ENCODE peak calls at places on chromosomes 1 and 21, in nine cellular contexts. One of them, this sample, is unnamed.

GRCh38 chr1:185360714-185361113 is 43.7 kb upstream of the IVNS1ABP start:
- DNase-seq in A673: no peak
- DNase-seq in sigmoid colon: no peak
- DNase-seq in foreskin fibroblast: peak
- DNase-seq in AG10803: peak
- DNase-seq in glutamatergic neuron: no peak
- DNase-seq in dorsolateral prefrontal cortex: no peak
- DNase-seq in Calu3: no peak
- DNase-seq in B cell: no peak
- DNase-seq in this sample: no peak

GRCh38 chr1:5286244-5286643 is 631.8 kb downstream of the AJAP1 start:
- DNase-seq in A673: peak
- DNase-seq in sigmoid colon: no peak
- DNase-seq in foreskin fibroblast: no peak
- DNase-seq in AG10803: no peak
- DNase-seq in glutamatergic neuron: no peak
- DNase-seq in dorsolateral prefrontal cortex: no peak
- DNase-seq in Calu3: no peak
- DNase-seq in B cell: no peak
- DNase-seq in this sample: no peak

GRCh38 chr1:93958351-93959101 is 49.3 kb upstream of the GCLM start:
- DNase-seq in A673: no peak
- DNase-seq in sigmoid colon: no peak
- DNase-seq in foreskin fibroblast: no peak
- DNase-seq in AG10803: no peak
- DNase-seq in glutamatergic neuron: no peak
- DNase-seq in dorsolateral prefrontal cortex: no peak
- DNase-seq in Calu3: no peak
- DNase-seq in B cell: no peak
- DNase-seq in this sample: no peak

GRCh38 chr1:67339623-67340343 is 32.1 kb downstream of the IL12RB2 start:
- DNase-seq in A673: no peak
- DNase-seq in sigmoid colon: no peak
- DNase-seq in foreskin fibroblast: peak
- DNase-seq in AG10803: peak
- DNase-seq in glutamatergic neuron: no peak
- DNase-seq in dorsolateral prefrontal cortex: no peak
- DNase-seq in Calu3: no peak
- DNase-seq in B cell: no peak
- DNase-seq in this sample: no peak

GRCh38 chr1:240758296-240758695 is 146.3 kb upstream of the GREM2 start:
- DNase-seq in A673: no peak
- DNase-seq in sigmoid colon: no peak
- DNase-seq in foreskin fibroblast: no peak
- DNase-seq in AG10803: no peak
- DNase-seq in glutamatergic neuron: no peak
- DNase-seq in dorsolateral prefrontal cortex: no peak
- DNase-seq in Calu3: no peak
- DNase-seq in B cell: no peak
- DNase-seq in this sample: no peak

GRCh38 chr1:236089046-236089773 is 24.3 kb upstream of the NID1 start:
- DNase-seq in A673: no peak
- DNase-seq in sigmoid colon: no peak
- DNase-seq in foreskin fibroblast: peak
- DNase-seq in AG10803: no peak
- DNase-seq in glutamatergic neuron: no peak
- DNase-seq in dorsolateral prefrontal cortex: no peak
- DNase-seq in Calu3: no peak
- DNase-seq in B cell: no peak
- DNase-seq in this sample: no peak

GRCh38 chr1:68464891-68465290 is 15.1 kb upstream of the RPE65 start:
- DNase-seq in A673: peak
- DNase-seq in sigmoid colon: no peak
- DNase-seq in foreskin fibroblast: no peak
- DNase-seq in AG10803: no peak
- DNase-seq in glutamatergic neuron: no peak
- DNase-seq in dorsolateral prefrontal cortex: no peak
- DNase-seq in Calu3: no peak
- DNase-seq in B cell: no peak
- DNase-seq in this sample: no peak

GRCh38 chr1:173870252-173871075 is 2.3 kb downstream of the ZBTB37 start:
- DNase-seq in A673: no peak
- DNase-seq in sigmoid colon: no peak
- DNase-seq in foreskin fibroblast: no peak
- DNase-seq in AG10803: no peak
- DNase-seq in glutamatergic neuron: no peak
- DNase-seq in dorsolateral prefrontal cortex: peak
- DNase-seq in Calu3: no peak
- DNase-seq in B cell: no peak
- DNase-seq in this sample: peak

GRCh38 chr21:33256019-33256418 is 10.1 kb upstream of the IL10RB start:
- DNase-seq in A673: no peak
- DNase-seq in sigmoid colon: no peak
- DNase-seq in foreskin fibroblast: no peak
- DNase-seq in AG10803: no peak
- DNase-seq in glutamatergic neuron: no peak
- DNase-seq in dorsolateral prefrontal cortex: no peak
- DNase-seq in Calu3: no peak
- DNase-seq in B cell: no peak
- DNase-seq in this sample: no peak

GRCh38 chr1:200670215-200671118 is 760 bp upstream of the DDX59 start:
- DNase-seq in A673: peak
- DNase-seq in sigmoid colon: no peak
- DNase-seq in foreskin fibroblast: no peak
- DNase-seq in AG10803: no peak
- DNase-seq in glutamatergic neuron: peak
- DNase-seq in dorsolateral prefrontal cortex: peak
- DNase-seq in Calu3: peak
- DNase-seq in B cell: no peak
- DNase-seq in this sample: no peak

GRCh38 chr1:9014475-9015375 is 11.5 kb downstream of the SLC2A7 start:
- DNase-seq in A673: no peak
- DNase-seq in sigmoid colon: no peak
- DNase-seq in foreskin fibroblast: no peak
- DNase-seq in AG10803: no peak
- DNase-seq in glutamatergic neuron: no peak
- DNase-seq in dorsolateral prefrontal cortex: no peak
- DNase-seq in Calu3: no peak
- DNase-seq in B cell: no peak
- DNase-seq in this sample: no peak

GRCh38 chr1:119440908-119441307 is 26.0 kb downstream of the HSD3B2 start:
- DNase-seq in A673: no peak
- DNase-seq in sigmoid colon: no peak
- DNase-seq in foreskin fibroblast: no peak
- DNase-seq in AG10803: no peak
- DNase-seq in glutamatergic neuron: no peak
- DNase-seq in dorsolateral prefrontal cortex: no peak
- DNase-seq in Calu3: no peak
- DNase-seq in B cell: no peak
- DNase-seq in this sample: no peak

GRCh38 chr1:111856411-111857135 is 100.9 kb downstream of the DDX20 start:
- DNase-seq in A673: no peak
- DNase-seq in sigmoid colon: no peak
- DNase-seq in foreskin fibroblast: no peak
- DNase-seq in AG10803: no peak
- DNase-seq in glutamatergic neuron: no peak
- DNase-seq in dorsolateral prefrontal cortex: no peak
- DNase-seq in Calu3: no peak
- DNase-seq in B cell: no peak
- DNase-seq in this sample: no peak

GRCh38 chr1:229258031-229258850 is 12.7 kb upstream of the RAB4A start:
- DNase-seq in A673: peak
- DNase-seq in sigmoid colon: peak
- DNase-seq in foreskin fibroblast: peak
- DNase-seq in AG10803: peak
- DNase-seq in glutamatergic neuron: peak
- DNase-seq in dorsolateral prefrontal cortex: peak
- DNase-seq in Calu3: peak
- DNase-seq in B cell: peak
- DNase-seq in this sample: peak

GRCh38 chr1:203480525-203481084 is 5.0 kb downstream of the PRELP start:
- DNase-seq in A673: no peak
- DNase-seq in sigmoid colon: peak
- DNase-seq in foreskin fibroblast: peak
- DNase-seq in AG10803: peak
- DNase-seq in glutamatergic neuron: no peak
- DNase-seq in dorsolateral prefrontal cortex: no peak
- DNase-seq in Calu3: peak
- DNase-seq in B cell: peak
- DNase-seq in this sample: no peak

GRCh38 chr1:21942464-21942863 is 5.4 kb upstream of the HSPG2 start:
- DNase-seq in A673: no peak
- DNase-seq in sigmoid colon: no peak
- DNase-seq in foreskin fibroblast: no peak
- DNase-seq in AG10803: no peak
- DNase-seq in glutamatergic neuron: no peak
- DNase-seq in dorsolateral prefrontal cortex: no peak
- DNase-seq in Calu3: no peak
- DNase-seq in B cell: no peak
- DNase-seq in this sample: no peak

GRCh38 chr1:5643360-5644090 is 348.7 kb downstream of the NPHP4 start:
- DNase-seq in A673: no peak
- DNase-seq in sigmoid colon: no peak
- DNase-seq in foreskin fibroblast: no peak
- DNase-seq in AG10803: no peak
- DNase-seq in glutamatergic neuron: no peak
- DNase-seq in dorsolateral prefrontal cortex: no peak
- DNase-seq in Calu3: no peak
- DNase-seq in B cell: no peak
- DNase-seq in this sample: no peak

GRCh38 chr1:42934111-42934510 is 24.6 kb downstream of the SLC2A1 start:
- DNase-seq in A673: no peak
- DNase-seq in sigmoid colon: peak
- DNase-seq in foreskin fibroblast: no peak
- DNase-seq in AG10803: no peak
- DNase-seq in glutamatergic neuron: no peak
- DNase-seq in dorsolateral prefrontal cortex: no peak
- DNase-seq in Calu3: no peak
- DNase-seq in B cell: no peak
- DNase-seq in this sample: no peak

DNA sequence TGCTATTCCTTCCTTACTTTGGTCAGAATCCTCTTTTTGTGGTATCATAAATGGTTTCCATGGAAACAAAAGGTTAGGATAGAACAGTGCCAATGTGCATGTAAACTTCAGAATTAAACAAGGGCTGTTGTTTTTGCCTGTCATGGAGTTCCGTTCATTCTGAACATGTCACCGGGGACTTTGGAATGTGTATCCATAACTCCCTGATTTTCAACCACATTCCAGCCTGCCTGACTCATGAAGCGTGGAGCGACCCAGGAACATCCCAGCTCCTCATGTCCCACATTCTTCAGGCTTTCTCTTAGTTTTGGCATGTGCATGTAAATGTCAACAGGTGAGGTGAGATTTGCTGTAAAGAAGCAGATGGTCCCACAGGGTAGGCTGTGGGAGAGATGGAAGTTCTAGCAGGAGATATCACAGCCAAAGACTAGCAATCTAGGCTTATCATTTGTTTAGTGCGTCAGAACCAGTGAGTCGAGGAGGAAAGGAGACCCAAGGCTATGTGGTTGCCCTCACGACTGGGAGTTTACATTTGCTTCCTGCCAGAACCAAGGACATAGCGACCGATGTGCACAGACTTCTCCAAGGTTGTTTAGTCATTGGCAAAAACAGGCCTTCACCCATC is 23.0 kb upstream of the DNAJC11 start:
- DNase-seq in A673: no peak
- DNase-seq in sigmoid colon: no peak
- DNase-seq in foreskin fibroblast: peak
- DNase-seq in AG10803: peak
- DNase-seq in glutamatergic neuron: no peak
- DNase-seq in dorsolateral prefrontal cortex: no peak
- DNase-seq in Calu3: no peak
- DNase-seq in B cell: no peak
- DNase-seq in this sample: no peak
- TF ChIP-seq CTCF in A673: no peak
- TF ChIP-seq CTCF in sigmoid colon: no peak
- TF ChIP-seq CTCF in foreskin fibroblast: no peak
- TF ChIP-seq CTCF in AG10803: no peak
- TF ChIP-seq CTCF in glutamatergic neuron: no peak
- TF ChIP-seq CTCF in dorsolateral prefrontal cortex: no peak
- TF ChIP-seq CTCF in Calu3: no peak
- TF ChIP-seq CTCF in B cell: no peak
- TF ChIP-seq CTCF in this sample: no peak

DNA sequence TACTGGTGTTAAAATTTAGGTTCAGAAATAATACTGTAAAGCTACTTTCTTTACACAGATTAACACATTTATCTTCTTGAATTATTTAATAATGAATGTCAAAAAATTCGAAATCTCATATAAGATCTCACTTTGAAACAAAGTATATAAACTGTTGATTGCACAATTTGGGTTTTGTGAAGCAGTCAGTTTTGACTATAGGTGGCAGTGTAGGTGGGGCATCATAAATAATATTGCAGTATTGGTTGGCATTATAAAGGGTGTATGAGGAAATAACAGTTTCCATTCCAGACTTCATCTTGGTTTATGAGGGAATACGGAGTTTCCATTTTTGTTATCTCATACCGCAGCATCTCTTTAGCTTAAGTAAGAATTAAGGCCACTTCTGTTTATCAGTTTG is 49.9 kb downstream of the SUCO start:
- DNase-seq in A673: no peak
- DNase-seq in sigmoid colon: no peak
- DNase-seq in foreskin fibroblast: no peak
- DNase-seq in AG10803: no peak
- DNase-seq in glutamatergic neuron: no peak
- DNase-seq in dorsolateral prefrontal cortex: no peak
- DNase-seq in Calu3: no peak
- DNase-seq in B cell: no peak
- DNase-seq in this sample: no peak
- TF ChIP-seq CTCF in A673: peak
- TF ChIP-seq CTCF in sigmoid colon: no peak
- TF ChIP-seq CTCF in foreskin fibroblast: no peak
- TF ChIP-seq CTCF in AG10803: no peak
- TF ChIP-seq CTCF in glutamatergic neuron: no peak
- TF ChIP-seq CTCF in dorsolateral prefrontal cortex: no peak
- TF ChIP-seq CTCF in Calu3: no peak
- TF ChIP-seq CTCF in B cell: no peak
- TF ChIP-seq CTCF in this sample: no peak

DNA sequence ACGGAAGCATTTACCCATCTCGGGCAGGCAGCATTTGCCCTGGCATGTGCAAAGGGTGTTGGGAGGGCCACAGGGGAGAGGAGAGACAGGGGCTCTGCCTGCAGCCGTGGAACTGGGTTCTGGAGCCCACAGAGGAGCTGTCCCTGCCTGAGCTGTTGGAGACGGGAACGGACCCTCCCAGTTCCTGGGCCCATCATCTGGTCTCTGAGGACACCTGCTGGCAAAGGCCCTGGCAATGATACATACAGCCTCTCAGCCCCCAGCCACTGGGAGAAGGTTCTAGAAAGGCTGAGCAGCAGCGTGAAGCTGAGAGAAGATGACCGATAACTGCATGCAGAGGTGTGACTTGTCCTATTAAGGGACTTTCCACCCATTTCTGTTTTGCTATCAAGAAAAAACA is 31.4 kb downstream of the FAAP20 start:
- DNase-seq in A673: no peak
- DNase-seq in sigmoid colon: no peak
- DNase-seq in foreskin fibroblast: no peak
- DNase-seq in AG10803: no peak
- DNase-seq in glutamatergic neuron: no peak
- DNase-seq in dorsolateral prefrontal cortex: no peak
- DNase-seq in Calu3: no peak
- DNase-seq in B cell: no peak
- DNase-seq in this sample: no peak
- TF ChIP-seq CTCF in A673: no peak
- TF ChIP-seq CTCF in sigmoid colon: no peak
- TF ChIP-seq CTCF in foreskin fibroblast: no peak
- TF ChIP-seq CTCF in AG10803: no peak
- TF ChIP-seq CTCF in glutamatergic neuron: no peak
- TF ChIP-seq CTCF in dorsolateral prefrontal cortex: no peak
- TF ChIP-seq CTCF in Calu3: no peak
- TF ChIP-seq CTCF in B cell: no peak
- TF ChIP-seq CTCF in this sample: no peak

GRCh38 chr1:248152056-248152827 is 7.3 kb downstream of the OR2M5 start:
- DNase-seq in A673: no peak
- DNase-seq in sigmoid colon: peak
- DNase-seq in foreskin fibroblast: no peak
- DNase-seq in AG10803: no peak
- DNase-seq in glutamatergic neuron: no peak
- DNase-seq in dorsolateral prefrontal cortex: no peak
- DNase-seq in Calu3: no peak
- DNase-seq in B cell: no peak
- DNase-seq in this sample: no peak
- TF ChIP-seq CTCF in A673: no peak
- TF ChIP-seq CTCF in sigmoid colon: no peak
- TF ChIP-seq CTCF in foreskin fibroblast: no peak
- TF ChIP-seq CTCF in AG10803: no peak
- TF ChIP-seq CTCF in glutamatergic neuron: no peak
- TF ChIP-seq CTCF in dorsolateral prefrontal cortex: no peak
- TF ChIP-seq CTCF in Calu3: no peak
- TF ChIP-seq CTCF in B cell: no peak
- TF ChIP-seq CTCF in this sample: no peak